ENCODE peak calls at places on chromosomes 3 and 15, in six cellular contexts. O is NCI-H2081; A is GOT3; I is activated effector memory CD4-positive, alpha-beta T cell treated with Interleukin-2 at 50 U/mL for 16 hours; V is right lobe of liver; B is KG1. C is an unnamed sample.

GRCh38 chr15:83926116-83926515 is 272.2 kb downstream of the ADAMTSL3 start:
- DNase-seq in B (no peak), V (no peak), I (no peak), A (no peak), O (no peak), C (no peak)

GRCh38 chr15:59237119-59237853 is 30.6 kb downstream of the LDHAL6B start:
- DNase-seq in V (no peak), B (no peak), O (no peak), I (no peak), A (no peak), C (no peak)

GRCh38 chr3:160038862-160039562 is 50.4 kb downstream of the IL12A start:
- DNase-seq in O (no peak), A (no peak), B (no peak), I (no peak), V (no peak), C (no peak)

GRCh38 chr3:51982352-51982837 is 940 bp upstream of the ACY1 start:
- DNase-seq in A (no peak), I (no peak), O (peak; percentile 48), B (no peak), V (peak; percentile 91), C (peak; percentile 89)

GRCh38 chr3:158355623-158356588 is 215.1 kb upstream of the MLF1 start:
- DNase-seq in B (no peak), V (no peak), O (no peak), A (no peak), I (no peak), C (no peak)

GRCh38 chr3:132317229-132317948 is at the start of gene ACP3:
- DNase-seq in A (no peak), I (no peak), O (no peak), B (peak; percentile 37), V (no peak), C (no peak)

GRCh38 chr3:103158183-103158582 is 723.4 kb downstream of the ZPLD1 start:
- DNase-seq in A (no peak), I (no peak), O (no peak), B (no peak), V (no peak), C (no peak)

GRCh38 chr15:75043509-75044257 is 20.3 kb downstream of the PPCDC start:
- DNase-seq in I (no peak), O (no peak), V (peak; percentile 94), A (peak; percentile 34), B (peak; percentile 87), C (peak; percentile 92)

GRCh38 chr3:49553320-49553689 is 972 bp upstream of the BSN start:
- DNase-seq in V (no peak), A (no peak), O (no peak), B (no peak), I (no peak), C (no peak)

C was measured in left lobe of liver.